ENCODE peak calls at places on chromosomes 6 and 20, in six cellular contexts. U, Z, T, V, K and D are unnamed samples.

GRCh38 chr6:163627274-163628062 is 212.9 kb downstream of the QKI start:
- DNase-seq in Z (no peak), U (no peak), V (no peak), T (no peak), K (no peak), D (no peak)

GRCh38 chr20:33437141-33437911 is 6.2 kb downstream of the SNTA1 start:
- DNase-seq in U (peak; percentile 63), V (no peak), T (peak; percentile 65), K (peak; percentile 44), Z (no peak), D (no peak)

GRCh38 chr6:37169458-37170272 is at the start of gene PIM1:
- DNase-seq in K (peak; percentile 98), U (peak; percentile 91), T (peak; percentile 97), Z (peak; percentile 99), V (peak; percentile 99), D (peak; percentile 95)

GRCh38 chr20:49636447-49636846 is 68.5 kb upstream of the PTGIS start:
- DNase-seq in Z (no peak), V (no peak), U (no peak), K (no peak), T (no peak), D (no peak)

GRCh38 chr6:35804996-35805736 is at the start of gene LHFPL5:
- DNase-seq in Z (peak; percentile 69), V (no peak), K (peak; percentile 84), U (peak; percentile 79), T (peak; percentile 25), D (no peak)

GRCh38 chr6:108875161-108875555 is 26.9 kb downstream of the ARMC2 start:
- DNase-seq in U (no peak), K (no peak), T (no peak), V (no peak), Z (no peak), D (no peak)

GRCh38 chr20:53608456-53609413 is 15.1 kb upstream of the ZNF217 start:
- DNase-seq in K (no peak), T (no peak), Z (no peak), V (no peak), U (no peak), D (no peak)

GRCh38 chr6:34512738-34513115 is 43.4 kb downstream of the SPDEF start:
- DNase-seq in Z (no peak), T (no peak), U (no peak), K (no peak), V (no peak), D (no peak)

GRCh38 chr20:19975436-19975799 is 41.7 kb upstream of the NAA20 start:
- DNase-seq in K (peak; percentile 40), U (no peak), Z (no peak), T (peak; percentile 58), V (no peak), D (no peak)